ENCODE peak calls at places on chromosomes 1 and 21, in ten cellular contexts. I, N, X, G, S, H, D, A, F and P are unnamed samples.

GRCh38 chr21:31203371-31204054 is 140.5 kb downstream of the TIAM1 start:
- DNase-seq in D (no peak), A (no peak), S (no peak), F (peak; percentile 49), X (peak; percentile 26), H (no peak), N (no peak), G (no peak), I (no peak), P (peak; percentile 39)

GRCh38 chr1:201955750-201956143 is 444 bp downstream of the TIMM17A start:
- DNase-seq in S (no peak), I (no peak), N (no peak), F (no peak), D (no peak), G (no peak), H (no peak), X (no peak), A (no peak), P (no peak)

GRCh38 chr1:37479255-37480124 is 5.1 kb downstream of the ZC3H12A start:
- DNase-seq in N (peak; percentile 97), X (peak; percentile 81), A (peak; percentile 94), I (peak; percentile 81), D (peak; percentile 88), G (peak; percentile 72), F (peak; percentile 89), S (peak; percentile 95), H (peak; percentile 94), P (peak; percentile 88)

GRCh38 chr1:32948905-32949304 is 15.7 kb downstream of the RNF19B start:
- DNase-seq in H (no peak), S (no peak), D (no peak), N (no peak), A (no peak), X (no peak), F (no peak), G (no peak), I (no peak), P (peak; percentile 17)

GRCh38 chr1:30809514-30810263 is 52.1 kb upstream of the LAPTM5 start:
- DNase-seq in D (no peak), X (peak; percentile 91), S (no peak), A (no peak), I (no peak), N (no peak), F (peak; percentile 93), H (no peak), G (no peak), P (peak; percentile 83)

GRCh38 chr1:117116784-117117130 is 4.8 kb downstream of the TRIM45 start:
- DNase-seq in H (no peak), G (no peak), N (no peak), I (no peak), S (no peak), F (no peak), D (no peak), X (no peak), A (no peak), P (no peak)

GRCh38 chr1:209585672-209586071 is 2.2 kb downstream of the CAMK1G start:
- DNase-seq in X (peak; percentile 51), G (no peak), F (peak; percentile 37), D (no peak), I (no peak), N (peak; percentile 17), S (no peak), H (peak; percentile 71), A (peak; percentile 78), P (peak; percentile 47)

GRCh38 chr1:234967121-234967520 is 161.5 kb downstream of the TOMM20 start:
- DNase-seq in X (no peak), H (no peak), D (no peak), G (no peak), N (no peak), A (no peak), I (no peak), S (no peak), F (no peak), P (no peak)

GRCh38 chr1:212606734-212607205 is 1.8 kb upstream of the ATF3 start:
- DNase-seq in A (peak; percentile 89), N (peak; percentile 54), S (peak; percentile 84), F (no peak), G (peak; percentile 47), I (peak; percentile 29), H (peak; percentile 92), D (peak; percentile 29), X (no peak), P (no peak)

GRCh38 chr1:156727914-156728598 is at the start of gene METTL25B:
- DNase-seq in A (peak; percentile 95), S (peak; percentile 91), H (peak; percentile 95), I (no peak), F (peak; percentile 80), N (peak; percentile 87), G (peak; percentile 59), D (no peak), X (peak; percentile 83), P (peak; percentile 80)

GRCh38 chr1:248926401-248927182 is 20.6 kb downstream of the PGBD2 start:
- DNase-seq in X (peak; percentile 13), G (no peak), A (no peak), F (peak; percentile 53), H (peak; percentile 59), N (peak; percentile 26), I (no peak), D (no peak), S (no peak), P (peak; percentile 38)

GRCh38 chr1:214808845-214809460 is 206.0 kb downstream of the CENPF start:
- DNase-seq in H (no peak), F (peak; percentile 72), D (no peak), N (no peak), G (no peak), S (no peak), X (peak; percentile 61), I (no peak), A (no peak), P (peak; percentile 61)

GRCh38 chr1:221097479-221098281 is 218.4 kb downstream of the HLX start:
- DNase-seq in G (no peak), X (peak; percentile 90), I (no peak), A (no peak), D (no peak), S (no peak), F (peak; percentile 84), H (no peak), N (no peak), P (peak; percentile 90)

GRCh38 chr1:239718997-239719628 is 332.7 kb downstream of the CHRM3 start:
- DNase-seq in I (no peak), F (no peak), H (peak; percentile 82), N (peak; percentile 39), A (no peak), G (no peak), S (no peak), D (no peak), X (no peak), P (no peak)

GRCh38 chr1:91032349-91032748 is 10.5 kb upstream of the ZNF644 start:
- DNase-seq in H (no peak), A (no peak), G (no peak), N (no peak), S (no peak), F (no peak), D (no peak), I (no peak), X (no peak), P (no peak)

GRCh38 chr1:8120693-8121260 is 94.7 kb upstream of the ERRFI1 start:
- DNase-seq in D (no peak), H (no peak), N (no peak), F (peak; percentile 69), I (no peak), S (no peak), G (no peak), A (peak; percentile 79), X (peak; percentile 75), P (peak; percentile 83)

GRCh38 chr1:208047975-208048374 is 137.1 kb upstream of the CD34 start:
- DNase-seq in F (peak; percentile 41), X (peak; percentile 49), D (no peak), G (no peak), A (peak; percentile 88), N (no peak), I (no peak), H (no peak), S (no peak), P (peak; percentile 26)

GRCh38 chr1:5688479-5689077 is 303.6 kb downstream of the NPHP4 start:
- DNase-seq in X (no peak), I (no peak), D (no peak), S (no peak), N (no peak), A (peak; percentile 27), G (no peak), H (no peak), F (no peak), P (no peak)

GRCh38 chr1:204996981-204997380 is 46.0 kb upstream of the CNTN2 start:
- DNase-seq in N (no peak), S (no peak), H (no peak), I (no peak), D (no peak), F (no peak), X (no peak), A (no peak), G (no peak), P (no peak)

GRCh38 chr1:202037706-202038296 is 27.4 kb downstream of the ELF3 start:
- DNase-seq in I (no peak), X (peak; percentile 56), H (no peak), G (no peak), D (no peak), F (peak; percentile 48), S (no peak), A (no peak), N (no peak), P (peak; percentile 68)

GRCh38 chr1:233673947-233674431 is 60.1 kb downstream of the KCNK1 start:
- DNase-seq in G (no peak), H (no peak), A (no peak), I (no peak), X (no peak), D (no peak), N (no peak), S (no peak), F (no peak), P (no peak)

GRCh38 chr1:234309598-234310459 is 63.4 kb upstream of the COA6 start:
- DNase-seq in G (peak; percentile 44), D (peak; percentile 30), S (peak; percentile 69), X (peak; percentile 63), N (peak; percentile 84), F (peak; percentile 73), A (no peak), H (peak; percentile 91), I (peak; percentile 64), P (peak; percentile 61)

GRCh38 chr1:214229736-214230135 is 51.2 kb upstream of the SMYD2 start:
- DNase-seq in X (no peak), I (no peak), A (no peak), N (no peak), D (no peak), F (no peak), S (no peak), G (no peak), H (no peak), P (no peak)

GRCh38 chr1:116934586-116935207 is 25.0 kb downstream of the PTGFRN start:
- DNase-seq in N (no peak), X (peak; percentile 44), F (no peak), S (no peak), A (no peak), D (no peak), I (no peak), G (no peak), H (no peak), P (peak; percentile 36)

GRCh38 chr1:213381572-213382084 is 330.6 kb downstream of the RPS6KC1 start:
- DNase-seq in I (no peak), G (no peak), N (no peak), H (no peak), D (no peak), A (no peak), F (peak; percentile 14), S (no peak), X (peak; percentile 11), P (peak; percentile 2)

GRCh38 chr1:177944673-177945014 is 25.2 kb downstream of the SEC16B start:
- DNase-seq in N (no peak), F (no peak), H (no peak), X (no peak), D (no peak), A (no peak), S (no peak), G (no peak), I (no peak), P (peak; percentile 60)

GRCh38 chr1:84247425-84248220 is 53.9 kb upstream of the SAMD13 start:
- DNase-seq in S (no peak), X (peak; percentile 44), D (no peak), A (no peak), F (peak; percentile 91), H (no peak), G (no peak), I (no peak), N (peak; percentile 21), P (peak; percentile 84)

GRCh38 chr1:28553229-28553930 is 495 bp downstream of the TRNAU1AP start:
- DNase-seq in S (no peak), N (peak; percentile 49), D (no peak), I (no peak), F (peak; percentile 46), H (peak; percentile 83), G (peak; percentile 15), X (peak; percentile 40), A (peak; percentile 82), P (peak; percentile 30)